ENCODE peak calls at places on chromosome 6, in seven cellular contexts. T is GM12865, Z is heart left ventricle, G is choroid plexus epithelial cell, S is psoas muscle, P is GM06990, B is HFF-Myc. R is an unnamed sample.

GRCh38 chr6:24517659-24518538 is 23.1 kb downstream of the ALDH5A1 start:
- DNase-seq in T (peak), Z (no peak), G (no peak), S (no peak), P (peak), B (no peak), R (no peak)

GRCh38 chr6:124958759-124959354 is 3.4 kb upstream of the RNF217 start:
- DNase-seq in T (no peak), Z (no peak), G (peak), S (no peak), P (no peak), B (no peak), R (no peak)

GRCh38 chr6:85865665-85866372 is 223.1 kb upstream of the SYNCRIP start:
- DNase-seq in T (peak), Z (no peak), G (peak), S (no peak), P (no peak), B (peak), R (peak)

GRCh38 chr6:99241905-99242534 is 107.5 kb downstream of the FAXC start:
- DNase-seq in T (peak), Z (no peak), G (peak), S (no peak), P (no peak), B (peak), R (no peak)

GRCh38 chr6:105991561-105992314 is 94.4 kb upstream of the PRDM1 start:
- DNase-seq in T (peak), Z (no peak), G (peak), S (no peak), P (no peak), B (no peak), R (no peak)

GRCh38 chr6:128209771-128210170 is 308.9 kb upstream of the THEMIS start:
- DNase-seq in T (no peak), Z (no peak), G (peak), S (no peak), P (no peak), B (no peak), R (no peak)

GRCh38 chr6:44044154-44044539 is 83.1 kb downstream of the MRPL14 start:
- DNase-seq in T (no peak), Z (no peak), G (peak), S (no peak), P (no peak), B (no peak), R (no peak)

GRCh38 chr6:49462071-49462470 is 982 bp downstream of the MMUT start:
- DNase-seq in T (no peak), Z (no peak), G (peak), S (no peak), P (no peak), B (no peak), R (no peak)

GRCh38 chr6:137530404-137530803 is 36.2 kb upstream of the OLIG3 start:
- DNase-seq in T (no peak), Z (no peak), G (no peak), S (no peak), P (no peak), B (no peak), R (no peak)

GRCh38 chr6:106339334-106340029 is 13.9 kb upstream of the ATG5 start:
- DNase-seq in T (peak), Z (peak), G (peak), S (no peak), P (no peak), B (peak), R (peak)

GRCh38 chr6:37783831-37784584 is 35.5 kb upstream of the ZFAND3 start:
- DNase-seq in T (no peak), Z (no peak), G (peak), S (peak), P (peak), B (no peak), R (no peak)

GRCh38 chr6:157761331-157761921 is 61.6 kb upstream of the SNX9 start:
- DNase-seq in T (peak), Z (no peak), G (peak), S (no peak), P (peak), B (peak), R (no peak)

GRCh38 chr6:139355172-139355571 is 19.3 kb downstream of the CITED2 start:
- DNase-seq in T (peak), Z (no peak), G (no peak), S (no peak), P (no peak), B (no peak), R (no peak)

GRCh38 chr6:80618953-80619352 is 512.5 kb downstream of the BCKDHB start:
- DNase-seq in T (no peak), Z (no peak), G (peak), S (no peak), P (no peak), B (no peak), R (no peak)

GRCh38 chr6:40930555-40930954 is 108.5 kb downstream of the UNC5CL start:
- DNase-seq in T (no peak), Z (peak), G (peak), S (peak), P (no peak), B (no peak), R (no peak)

GRCh38 chr6:149484733-149485700 is at the start of gene ZC3H12D:
- DNase-seq in T (peak), Z (peak), G (peak), S (peak), P (peak), B (peak), R (peak)

GRCh38 chr6:135176464-135176863 is 4.6 kb upstream of the MYB start:
- DNase-seq in T (no peak), Z (no peak), G (no peak), S (no peak), P (no peak), B (no peak), R (no peak)

GRCh38 chr6:1535295-1535694 is 74.4 kb upstream of the FOXC1 start:
- DNase-seq in T (no peak), Z (no peak), G (no peak), S (no peak), P (no peak), B (no peak), R (no peak)

GRCh38 chr6:170208651-170209353 is 82.1 kb downstream of the DLL1 start:
- DNase-seq in T (no peak), Z (no peak), G (no peak), S (no peak), P (no peak), B (no peak), R (no peak)

GRCh38 chr6:53347921-53348435 is 772 bp downstream of the ELOVL5 start:
- DNase-seq in T (peak), Z (peak), G (peak), S (peak), P (peak), B (no peak), R (no peak)

GRCh38 chr6:23754197-23754596 is 371.8 kb upstream of the NRSN1 start:
- DNase-seq in T (no peak), Z (no peak), G (peak), S (no peak), P (no peak), B (no peak), R (no peak)

GRCh38 chr6:2127484-2127911 is 117.9 kb downstream of the GMDS start:
- DNase-seq in T (peak), Z (peak), G (no peak), S (peak), P (peak), B (no peak), R (no peak)

GRCh38 chr6:150485559-150486517 is 113.8 kb upstream of the PLEKHG1 start:
- DNase-seq in T (no peak), Z (peak), G (no peak), S (no peak), P (no peak), B (no peak), R (no peak)

GRCh38 chr6:43074847-43075741 is 1.0 kb upstream of the PTK7 start:
- DNase-seq in T (no peak), Z (peak), G (peak), S (no peak), P (no peak), B (peak), R (peak)

GRCh38 chr6:153024401-153025017 is 22.0 kb upstream of the MTRF1L start:
- DNase-seq in T (peak), Z (no peak), G (peak), S (no peak), P (peak), B (peak), R (no peak)

GRCh38 chr6:100470721-100471120 is 6.0 kb upstream of the SIM1 start:
- DNase-seq in T (no peak), Z (no peak), G (no peak), S (no peak), P (no peak), B (no peak), R (no peak)

GRCh38 chr6:169337881-169338445 is 84.3 kb upstream of the THBS2 start:
- DNase-seq in T (no peak), Z (no peak), G (no peak), S (no peak), P (no peak), B (no peak), R (no peak)

GRCh38 chr6:3433005-3433404 is 23.8 kb downstream of the SLC22A23 start:
- DNase-seq in T (no peak), Z (no peak), G (no peak), S (no peak), P (no peak), B (no peak), R (no peak)
- TF ChIP-seq CTCF in T (no peak), Z (no peak), G (no peak), S (no peak), P (peak), B (no peak), R (no peak)

GRCh38 chr6:29759457-29759856 is 36.2 kb downstream of the HLA-F start:
- DNase-seq in T (no peak), Z (no peak), G (no peak), S (no peak), P (no peak), B (no peak), R (no peak)
- H3K4me3 ChIP-seq in T (no peak), Z (no peak), G (no peak), S (no peak), P (no peak), B (no peak), R (no peak)

GRCh38 chr6:35015996-35016395 is 125.1 kb downstream of the TCP11 start:
- DNase-seq in T (no peak), Z (no peak), G (peak), S (no peak), P (no peak), B (no peak), R (no peak)
- TF ChIP-seq CTCF in T (no peak), Z (peak), G (no peak), S (no peak), P (no peak), B (no peak), R (no peak)

GRCh38 chr6:4020822-4021132 is 58.2 kb downstream of the FAM217A start:
- DNase-seq in T (no peak), Z (no peak), G (no peak), S (no peak), P (no peak), B (no peak), R (no peak)
- H3K4me3 ChIP-seq in T (peak), Z (peak), G (peak), S (peak), P (peak), B (peak), R (peak)

DNA sequence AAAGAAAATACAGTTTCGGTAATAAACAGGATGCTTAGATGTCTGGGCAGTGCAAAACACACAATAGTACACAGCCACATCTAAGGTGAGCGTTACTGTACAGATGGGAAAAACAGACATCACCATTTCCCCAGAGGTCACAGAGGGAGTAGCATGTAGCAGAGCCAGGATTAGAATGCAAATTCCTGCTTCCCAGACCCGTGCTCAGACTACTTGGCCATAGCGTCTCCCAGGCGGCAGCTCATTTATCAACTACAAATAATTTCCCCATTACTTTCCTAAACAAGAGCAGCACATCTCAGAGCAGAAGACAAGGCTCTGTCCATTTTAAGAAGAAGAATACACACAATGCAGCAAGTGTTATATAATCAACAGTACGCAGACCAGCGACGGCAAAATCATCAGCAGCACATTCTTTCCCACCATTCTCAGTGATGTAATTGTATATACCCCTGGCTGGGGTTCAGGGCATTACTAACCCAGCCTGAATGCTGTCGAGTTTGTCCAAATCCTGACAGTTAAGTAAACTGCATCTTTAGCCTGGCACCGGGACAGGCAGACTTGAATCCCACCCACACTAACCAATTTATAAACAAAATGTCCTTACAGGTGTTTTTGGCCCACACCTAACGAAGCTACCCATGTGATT is 61.9 kb downstream of the CNKSR3 start:
- DNase-seq in T (no peak), Z (no peak), G (peak), S (no peak), P (no peak), B (peak), R (peak)
- TF ChIP-seq CTCF in T (no peak), Z (no peak), G (peak), S (peak), P (no peak), B (no peak), R (peak)

GRCh38 chr6:143396497-143397228 is 53.8 kb downstream of the ADAT2 start:
- DNase-seq in T (no peak), Z (no peak), G (no peak), S (no peak), P (no peak), B (no peak), R (no peak)

GRCh38 chr6:143400258-143401059 is 50.0 kb downstream of the ADAT2 start:
- DNase-seq in T (peak), Z (no peak), G (no peak), S (no peak), P (no peak), B (no peak), R (no peak)

GRCh38 chr6:143395699-143396098 is 54.8 kb downstream of the ADAT2 start:
- DNase-seq in T (no peak), Z (no peak), G (no peak), S (no peak), P (no peak), B (no peak), R (no peak)

GRCh38 chr6:143399176-143399575 is 51.3 kb downstream of the ADAT2 start:
- DNase-seq in T (no peak), Z (no peak), G (no peak), S (no peak), P (no peak), B (no peak), R (no peak)

DNA sequence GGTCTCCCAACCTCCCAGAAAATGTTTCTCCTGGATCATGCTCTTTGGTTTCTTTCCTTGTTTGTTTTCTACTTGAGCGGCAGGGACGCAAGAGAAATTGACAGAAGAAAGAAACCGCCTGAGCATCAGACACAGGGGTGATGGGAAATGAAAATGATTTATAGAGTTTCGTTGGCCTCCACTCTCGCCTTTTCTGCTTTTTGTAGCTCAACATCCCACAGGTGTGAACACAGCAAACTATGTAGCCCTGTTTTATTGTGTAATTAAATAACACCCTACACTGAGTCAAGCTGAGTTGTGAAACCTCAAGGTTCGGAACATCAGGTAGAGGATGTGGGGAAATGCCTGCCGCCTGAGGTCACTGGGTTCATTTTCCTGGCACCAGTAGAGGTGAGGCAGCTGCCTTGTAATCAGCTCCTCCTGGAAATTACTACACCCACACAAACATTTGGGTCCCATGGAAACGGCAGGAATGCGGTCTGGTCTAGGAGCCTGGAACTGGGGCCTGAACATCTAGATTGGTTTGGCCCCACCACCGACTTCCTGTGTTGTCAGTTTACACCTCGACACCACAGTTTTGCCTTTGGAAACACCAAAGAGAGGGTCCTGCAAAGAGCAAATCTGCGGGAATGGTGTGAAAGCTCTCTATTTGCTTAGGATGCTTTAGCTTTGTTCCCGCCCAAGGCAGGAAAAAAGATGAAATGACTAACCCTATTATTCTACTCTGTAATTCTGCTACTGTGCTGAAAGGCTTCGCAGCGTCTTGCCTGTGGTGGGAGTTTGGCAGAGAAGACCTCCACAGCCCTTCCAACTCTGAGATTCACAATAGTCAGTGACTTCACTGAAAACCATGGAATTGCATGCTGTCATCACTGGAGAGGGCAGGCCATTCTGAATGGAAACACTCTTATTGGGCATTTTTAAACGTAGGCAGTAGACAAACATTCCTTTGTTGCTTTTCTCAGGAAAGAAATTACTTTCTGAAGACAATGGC is 53.0 kb downstream of the ADAT2 start:
- DNase-seq in T (no peak), Z (peak), G (peak), S (peak), P (no peak), B (peak), R (peak)
- H3K4me3 ChIP-seq in T (no peak), Z (no peak), G (no peak), S (no peak), P (no peak), B (no peak), R (no peak)

DNA sequence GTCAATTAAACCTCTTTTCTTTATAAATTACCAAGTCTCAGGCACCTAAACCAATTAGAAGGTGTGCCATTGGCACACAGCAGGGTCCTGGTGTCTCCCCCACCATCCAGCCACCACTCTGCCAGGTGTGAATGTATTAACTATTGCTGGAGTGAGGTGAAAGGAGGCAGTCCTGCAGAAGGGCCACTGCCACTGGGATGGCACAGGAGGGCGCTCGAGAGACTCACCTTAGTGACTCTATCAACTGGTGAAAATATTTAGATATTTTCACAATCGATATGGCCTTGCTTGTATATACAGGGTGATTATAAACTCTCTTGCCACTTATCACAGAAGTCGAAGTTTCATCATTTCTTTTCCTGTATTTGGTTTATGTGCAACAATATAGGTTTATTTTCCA is 145.6 kb upstream of the ESR1 start:
- DNase-seq in T (peak), Z (no peak), G (peak), S (no peak), P (no peak), B (no peak), R (no peak)
- TF ChIP-seq CTCF in T (peak), Z (no peak), G (peak), S (no peak), P (peak), B (no peak), R (peak)

R was measured in AG09309.